ENCODE peak calls at places on chromosomes 7 and 10, in seven cellular contexts. One of them, this sample, is unnamed.
A peak's percentile ranks its signal among the peaks of the same experiment; 100 is the strongest.

GRCh38 chr7:120089968-120090367 is 183.0 kb upstream of the KCND2 start:
- DNase-seq in RWPE1: peak; percentile 1
- DNase-seq in fibroblast of pulmonary artery: peak; percentile 45
- DNase-seq in astrocyte: no peak
- DNase-seq in HFF-Myc: no peak
- DNase-seq in HCT116: peak; percentile 2
- DNase-seq in mammary epithelial cell: no peak
- DNase-seq in this sample: no peak

GRCh38 chr7:106583133-106583532 is 77.8 kb downstream of the CCDC71L start:
- DNase-seq in RWPE1: no peak
- DNase-seq in fibroblast of pulmonary artery: peak; percentile 23
- DNase-seq in astrocyte: peak; percentile 27
- DNase-seq in HFF-Myc: peak; percentile 50
- DNase-seq in HCT116: no peak
- DNase-seq in mammary epithelial cell: no peak
- DNase-seq in this sample: no peak

GRCh38 chr7:7920481-7920880 is 48.1 kb upstream of the GLCCI1 start:
- DNase-seq in RWPE1: no peak
- DNase-seq in fibroblast of pulmonary artery: no peak
- DNase-seq in astrocyte: no peak
- DNase-seq in HFF-Myc: no peak
- DNase-seq in HCT116: no peak
- DNase-seq in mammary epithelial cell: peak; percentile 52
- DNase-seq in this sample: no peak

GRCh38 chr10:36373424-36374096 is 731.5 kb upstream of the FZD8 start:
- DNase-seq in RWPE1: no peak
- DNase-seq in fibroblast of pulmonary artery: no peak
- DNase-seq in astrocyte: no peak
- DNase-seq in HFF-Myc: no peak
- DNase-seq in HCT116: no peak
- DNase-seq in mammary epithelial cell: no peak
- DNase-seq in this sample: no peak

GRCh38 chr7:7136857-7137309 is 45.5 kb upstream of the C1GALT1 start:
- DNase-seq in RWPE1: no peak
- DNase-seq in fibroblast of pulmonary artery: no peak
- DNase-seq in astrocyte: no peak
- DNase-seq in HFF-Myc: no peak
- DNase-seq in HCT116: no peak
- DNase-seq in mammary epithelial cell: no peak
- DNase-seq in this sample: no peak

GRCh38 chr10:59387951-59388431 is 25.6 kb upstream of the FAM13C start:
- DNase-seq in RWPE1: peak; percentile 2
- DNase-seq in fibroblast of pulmonary artery: peak; percentile 90
- DNase-seq in astrocyte: peak; percentile 99
- DNase-seq in HFF-Myc: peak; percentile 47
- DNase-seq in HCT116: no peak
- DNase-seq in mammary epithelial cell: peak; percentile 68
- DNase-seq in this sample: no peak

GRCh38 chr7:30169585-30169978 is 34.8 kb downstream of the MTURN start:
- DNase-seq in RWPE1: no peak
- DNase-seq in fibroblast of pulmonary artery: no peak
- DNase-seq in astrocyte: peak; percentile 44
- DNase-seq in HFF-Myc: no peak
- DNase-seq in HCT116: no peak
- DNase-seq in mammary epithelial cell: peak; percentile 68
- DNase-seq in this sample: no peak

GRCh38 chr7:154430640-154431039 is 378.4 kb downstream of the DPP6 start:
- DNase-seq in RWPE1: no peak
- DNase-seq in fibroblast of pulmonary artery: no peak
- DNase-seq in astrocyte: no peak
- DNase-seq in HFF-Myc: no peak
- DNase-seq in HCT116: no peak
- DNase-seq in mammary epithelial cell: no peak
- DNase-seq in this sample: no peak

GRCh38 chr7:155184923-155185322 is 112.8 kb upstream of the INSIG1 start:
- DNase-seq in RWPE1: no peak
- DNase-seq in fibroblast of pulmonary artery: no peak
- DNase-seq in astrocyte: no peak
- DNase-seq in HFF-Myc: no peak
- DNase-seq in HCT116: no peak
- DNase-seq in mammary epithelial cell: no peak
- DNase-seq in this sample: no peak

GRCh38 chr7:131103997-131104396 is 223.7 kb upstream of the MKLN1 start:
- DNase-seq in RWPE1: no peak
- DNase-seq in fibroblast of pulmonary artery: peak; percentile 86
- DNase-seq in astrocyte: peak; percentile 90
- DNase-seq in HFF-Myc: no peak
- DNase-seq in HCT116: no peak
- DNase-seq in mammary epithelial cell: peak; percentile 68
- DNase-seq in this sample: no peak

GRCh38 chr7:24756989-24757798 is at the start of gene GSDME:
- DNase-seq in RWPE1: peak; percentile 76
- DNase-seq in fibroblast of pulmonary artery: peak; percentile 72
- DNase-seq in astrocyte: peak; percentile 53
- DNase-seq in HFF-Myc: no peak
- DNase-seq in HCT116: no peak
- DNase-seq in mammary epithelial cell: peak; percentile 70
- DNase-seq in this sample: peak; percentile 63

GRCh38 chr7:46220066-46220630 is 299.1 kb upstream of the IGFBP3 start:
- DNase-seq in RWPE1: peak; percentile 92
- DNase-seq in fibroblast of pulmonary artery: no peak
- DNase-seq in astrocyte: peak; percentile 35
- DNase-seq in HFF-Myc: no peak
- DNase-seq in HCT116: no peak
- DNase-seq in mammary epithelial cell: peak; percentile 99
- DNase-seq in this sample: no peak

GRCh38 chr7:155593455-155594162 is 47.2 kb upstream of the CNPY1 start:
- DNase-seq in RWPE1: no peak
- DNase-seq in fibroblast of pulmonary artery: no peak
- DNase-seq in astrocyte: no peak
- DNase-seq in HFF-Myc: no peak
- DNase-seq in HCT116: no peak
- DNase-seq in mammary epithelial cell: no peak
- DNase-seq in this sample: no peak

GRCh38 chr7:104328308-104328969 is at the start of gene LHFPL3:
- DNase-seq in RWPE1: no peak
- DNase-seq in fibroblast of pulmonary artery: no peak
- DNase-seq in astrocyte: no peak
- DNase-seq in HFF-Myc: no peak
- DNase-seq in HCT116: no peak
- DNase-seq in mammary epithelial cell: no peak
- DNase-seq in this sample: no peak

GRCh38 chr7:31553636-31554035 is 39.7 kb downstream of the ITPRID1 start:
- DNase-seq in RWPE1: no peak
- DNase-seq in fibroblast of pulmonary artery: no peak
- DNase-seq in astrocyte: no peak
- DNase-seq in HFF-Myc: no peak
- DNase-seq in HCT116: no peak
- DNase-seq in mammary epithelial cell: no peak
- DNase-seq in this sample: no peak

GRCh38 chr10:97380513-97380912 is 20.6 kb downstream of the RRP12 start:
- DNase-seq in RWPE1: no peak
- DNase-seq in fibroblast of pulmonary artery: no peak
- DNase-seq in astrocyte: no peak
- DNase-seq in HFF-Myc: no peak
- DNase-seq in HCT116: no peak
- DNase-seq in mammary epithelial cell: no peak
- DNase-seq in this sample: no peak

GRCh38 chr10:13792011-13792410 is 205.2 kb downstream of the PRPF18 start:
- DNase-seq in RWPE1: no peak
- DNase-seq in fibroblast of pulmonary artery: no peak
- DNase-seq in astrocyte: no peak
- DNase-seq in HFF-Myc: no peak
- DNase-seq in HCT116: no peak
- DNase-seq in mammary epithelial cell: no peak
- DNase-seq in this sample: no peak

GRCh38 chr10:86583983-86584382 is 62.4 kb upstream of the WAPL start:
- DNase-seq in RWPE1: no peak
- DNase-seq in fibroblast of pulmonary artery: no peak
- DNase-seq in astrocyte: no peak
- DNase-seq in HFF-Myc: no peak
- DNase-seq in HCT116: no peak
- DNase-seq in mammary epithelial cell: no peak
- DNase-seq in this sample: no peak

GRCh38 chr7:151114151-151115090 is 28.1 kb downstream of the AGAP3 start:
- DNase-seq in RWPE1: peak; percentile 29
- DNase-seq in fibroblast of pulmonary artery: peak; percentile 35
- DNase-seq in astrocyte: no peak
- DNase-seq in HFF-Myc: no peak
- DNase-seq in HCT116: no peak
- DNase-seq in mammary epithelial cell: peak; percentile 80
- DNase-seq in this sample: no peak

GRCh38 chr7:156616269-156617202 is 24.0 kb upstream of the RNF32 start:
- DNase-seq in RWPE1: no peak
- DNase-seq in fibroblast of pulmonary artery: no peak
- DNase-seq in astrocyte: no peak
- DNase-seq in HFF-Myc: no peak
- DNase-seq in HCT116: no peak
- DNase-seq in mammary epithelial cell: no peak
- DNase-seq in this sample: peak; percentile 6

GRCh38 chr10:6024334-6024682 is 37.9 kb downstream of the IL2RA start:
- DNase-seq in RWPE1: no peak
- DNase-seq in fibroblast of pulmonary artery: no peak
- DNase-seq in astrocyte: no peak
- DNase-seq in HFF-Myc: no peak
- DNase-seq in HCT116: no peak
- DNase-seq in mammary epithelial cell: no peak
- DNase-seq in this sample: no peak

GRCh38 chr10:79434816-79435215 is 10.6 kb downstream of the ZCCHC24 start:
- DNase-seq in RWPE1: no peak
- DNase-seq in fibroblast of pulmonary artery: peak; percentile 77
- DNase-seq in astrocyte: peak; percentile 80
- DNase-seq in HFF-Myc: no peak
- DNase-seq in HCT116: no peak
- DNase-seq in mammary epithelial cell: peak; percentile 41
- DNase-seq in this sample: peak; percentile 65

GRCh38 chr7:57216340-57216739 is 84.1 kb upstream of the ZNF479 start:
- DNase-seq in RWPE1: no peak
- DNase-seq in fibroblast of pulmonary artery: no peak
- DNase-seq in astrocyte: no peak
- DNase-seq in HFF-Myc: no peak
- DNase-seq in HCT116: no peak
- DNase-seq in mammary epithelial cell: no peak
- DNase-seq in this sample: no peak

GRCh38 chr7:123797673-123798526 is 47.1 kb upstream of the HYAL4 start:
- DNase-seq in RWPE1: peak; percentile 75
- DNase-seq in fibroblast of pulmonary artery: peak; percentile 89
- DNase-seq in astrocyte: peak; percentile 94
- DNase-seq in HFF-Myc: peak; percentile 48
- DNase-seq in HCT116: peak; percentile 66
- DNase-seq in mammary epithelial cell: peak; percentile 96
- DNase-seq in this sample: peak; percentile 82
- TF ChIP-seq CTCF in RWPE1: peak; percentile 73
- TF ChIP-seq CTCF in fibroblast of pulmonary artery: peak; percentile 51
- TF ChIP-seq CTCF in astrocyte: peak; percentile 52
- TF ChIP-seq CTCF in HFF-Myc: peak; percentile 18
- TF ChIP-seq CTCF in HCT116: peak; percentile 60
- TF ChIP-seq CTCF in mammary epithelial cell: peak; percentile 36
- TF ChIP-seq CTCF in this sample: no peak

DNA sequence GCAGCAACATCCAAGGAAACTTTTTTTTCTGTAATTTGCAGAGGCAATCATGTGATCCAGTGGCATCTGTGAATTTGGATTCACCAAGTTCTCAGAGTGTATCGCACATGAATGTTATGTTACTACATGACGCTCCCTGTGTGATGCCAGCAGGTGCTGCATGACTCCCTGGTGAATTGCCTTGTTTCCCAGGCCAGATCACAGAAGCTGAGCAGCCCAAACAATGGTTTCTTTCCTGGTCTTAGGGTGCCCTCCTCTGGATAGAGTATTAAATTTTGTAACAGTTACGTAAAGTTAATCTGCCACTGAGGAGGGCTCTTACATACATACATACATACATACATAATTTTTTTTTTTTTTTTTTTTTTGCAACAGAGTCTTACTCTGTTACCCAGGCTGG is 3.6 kb downstream of the ZSCAN21 start:
- DNase-seq in RWPE1: peak; percentile 78
- DNase-seq in fibroblast of pulmonary artery: peak; percentile 67
- DNase-seq in astrocyte: peak; percentile 41
- DNase-seq in HFF-Myc: peak; percentile 39
- DNase-seq in HCT116: peak; percentile 57
- DNase-seq in mammary epithelial cell: peak; percentile 73
- DNase-seq in this sample: peak; percentile 86
- TF ChIP-seq CTCF in RWPE1: no peak
- TF ChIP-seq CTCF in fibroblast of pulmonary artery: peak; percentile 6
- TF ChIP-seq CTCF in astrocyte: peak; percentile 7
- TF ChIP-seq CTCF in HFF-Myc: peak; percentile 14
- TF ChIP-seq CTCF in HCT116: peak; percentile 38
- TF ChIP-seq CTCF in mammary epithelial cell: peak; percentile 27
- TF ChIP-seq CTCF in this sample: peak; percentile 14

DNA sequence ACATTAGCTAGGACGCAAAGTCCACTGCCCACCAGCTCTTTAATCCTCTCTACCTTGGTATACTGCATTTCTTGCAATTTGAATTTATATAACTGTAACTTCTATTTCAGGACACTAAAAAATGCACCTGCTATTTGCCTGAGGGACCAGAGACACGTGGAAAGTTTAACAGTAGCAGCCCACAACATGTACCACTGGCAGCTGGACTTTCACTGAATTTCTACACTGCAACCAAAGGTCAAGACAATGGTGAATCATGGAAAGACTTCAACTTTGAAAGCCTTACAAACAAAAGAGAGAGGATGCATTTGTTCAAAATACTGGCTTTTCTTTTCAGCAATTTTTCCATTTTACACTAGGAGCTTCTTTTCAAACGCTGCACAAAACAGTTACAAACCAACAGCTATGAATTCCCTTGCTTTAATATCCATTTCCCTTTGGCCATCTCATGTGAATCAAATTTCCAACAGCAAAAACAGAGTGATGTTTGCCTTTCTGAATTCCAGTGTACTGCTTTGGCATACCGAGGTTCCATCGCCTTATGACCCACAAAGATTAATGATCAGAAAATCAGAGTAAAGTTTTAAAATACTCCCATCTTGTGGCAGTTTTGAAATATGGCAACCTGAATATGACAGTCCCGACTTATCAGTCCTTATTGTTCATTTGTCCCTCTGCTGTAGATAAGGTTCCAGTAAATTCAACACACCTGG is 29.9 kb upstream of the HNRNPH3 start:
- DNase-seq in RWPE1: peak; percentile 62
- DNase-seq in fibroblast of pulmonary artery: peak; percentile 71
- DNase-seq in astrocyte: peak; percentile 60
- DNase-seq in HFF-Myc: peak; percentile 32
- DNase-seq in HCT116: peak; percentile 49
- DNase-seq in mammary epithelial cell: peak; percentile 30
- DNase-seq in this sample: peak; percentile 63
- TF ChIP-seq CTCF in RWPE1: peak; percentile 58
- TF ChIP-seq CTCF in fibroblast of pulmonary artery: peak; percentile 48
- TF ChIP-seq CTCF in astrocyte: peak; percentile 66
- TF ChIP-seq CTCF in HFF-Myc: peak; percentile 32
- TF ChIP-seq CTCF in HCT116: peak; percentile 75
- TF ChIP-seq CTCF in mammary epithelial cell: peak; percentile 33
- TF ChIP-seq CTCF in this sample: peak; percentile 36

DNA sequence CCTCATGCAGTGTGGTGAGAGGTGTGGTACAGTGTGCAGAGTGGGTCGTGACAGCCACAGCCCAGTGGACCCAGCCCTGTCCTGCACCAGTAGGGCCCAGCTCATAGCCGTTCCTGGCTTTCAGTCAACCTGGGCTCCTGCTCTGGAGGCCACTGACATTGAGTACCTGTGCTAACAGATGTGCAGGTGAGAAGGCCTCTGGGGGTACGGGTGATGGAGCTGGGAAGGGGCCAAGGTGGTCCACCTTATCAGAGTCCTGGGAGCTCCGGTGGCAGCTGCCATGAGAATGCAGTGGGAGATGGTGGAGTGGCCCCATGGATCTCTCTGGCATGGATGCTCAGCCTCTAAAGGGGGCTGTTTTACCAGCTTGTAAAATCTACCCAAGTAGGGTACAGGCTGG is 6.1 kb upstream of the TBRG4 start:
- DNase-seq in RWPE1: no peak
- DNase-seq in fibroblast of pulmonary artery: no peak
- DNase-seq in astrocyte: no peak
- DNase-seq in HFF-Myc: no peak
- DNase-seq in HCT116: no peak
- DNase-seq in mammary epithelial cell: no peak
- DNase-seq in this sample: no peak
- TF ChIP-seq CTCF in RWPE1: no peak
- TF ChIP-seq CTCF in fibroblast of pulmonary artery: no peak
- TF ChIP-seq CTCF in astrocyte: no peak
- TF ChIP-seq CTCF in HFF-Myc: no peak
- TF ChIP-seq CTCF in HCT116: no peak
- TF ChIP-seq CTCF in mammary epithelial cell: no peak
- TF ChIP-seq CTCF in this sample: no peak

This sample was measured in endothelial cell of umbilical vein.